ENCODE peak calls at places on chromosomes 11 and 22, in six cellular contexts. One of them, this sample, is unnamed.

GRCh38 chr11:104895619-104896018 is 2.6 kb downstream of the CASP12 start:
- DNase-seq in GM12878: no peak
- DNase-seq in GM12891: no peak
- DNase-seq in HepG2: no peak
- DNase-seq in H1: no peak
- DNase-seq in K562: no peak
- DNase-seq in this sample: no peak

GRCh38 chr22:30249049-30250038 is 2.8 kb upstream of the LIF start:
- DNase-seq in GM12878: no peak
- DNase-seq in GM12891: no peak
- DNase-seq in HepG2: peak; percentile 40
- DNase-seq in H1: no peak
- DNase-seq in K562: peak; percentile 50
- DNase-seq in this sample: no peak

GRCh38 chr11:124837491-124837856 is 27.8 kb upstream of the ROBO3 start:
- DNase-seq in GM12878: peak; percentile 2
- DNase-seq in GM12891: no peak
- DNase-seq in HepG2: peak; percentile 58
- DNase-seq in H1: no peak
- DNase-seq in K562: peak; percentile 64
- DNase-seq in this sample: no peak

GRCh38 chr11:117193130-117194020 is 5.8 kb upstream of the TAGLN start:
- DNase-seq in GM12878: no peak
- DNase-seq in GM12891: no peak
- DNase-seq in HepG2: no peak
- DNase-seq in H1: no peak
- DNase-seq in K562: no peak
- DNase-seq in this sample: no peak

GRCh38 chr11:8442301-8442700 is 151.7 kb downstream of the STK33 start:
- DNase-seq in GM12878: no peak
- DNase-seq in GM12891: no peak
- DNase-seq in HepG2: peak; percentile 7
- DNase-seq in H1: no peak
- DNase-seq in K562: no peak
- DNase-seq in this sample: no peak

GRCh38 chr11:106177311-106177710 is 99.8 kb downstream of the AASDHPPT start:
- DNase-seq in GM12878: no peak
- DNase-seq in GM12891: no peak
- DNase-seq in HepG2: no peak
- DNase-seq in H1: no peak
- DNase-seq in K562: no peak
- DNase-seq in this sample: no peak

GRCh38 chr22:26547837-26548236 is 35.6 kb upstream of the TFIP11 start:
- DNase-seq in GM12878: no peak
- DNase-seq in GM12891: no peak
- DNase-seq in HepG2: no peak
- DNase-seq in H1: no peak
- DNase-seq in K562: no peak
- DNase-seq in this sample: no peak

GRCh38 chr22:48146426-48146825 is 1384.0 kb downstream of the TBC1D22A start:
- DNase-seq in GM12878: no peak
- DNase-seq in GM12891: no peak
- DNase-seq in HepG2: no peak
- DNase-seq in H1: no peak
- DNase-seq in K562: no peak
- DNase-seq in this sample: no peak

GRCh38 chr11:25317221-25317620 is 820.4 kb downstream of the LUZP2 start:
- DNase-seq in GM12878: no peak
- DNase-seq in GM12891: no peak
- DNase-seq in HepG2: no peak
- DNase-seq in H1: no peak
- DNase-seq in K562: no peak
- DNase-seq in this sample: no peak

GRCh38 chr11:72129381-72129780 is 6.1 kb upstream of the FOLR3 start:
- DNase-seq in GM12878: no peak
- DNase-seq in GM12891: no peak
- DNase-seq in HepG2: no peak
- DNase-seq in H1: no peak
- DNase-seq in K562: no peak
- DNase-seq in this sample: no peak

GRCh38 chr11:12529793-12530192 is 144.4 kb upstream of the TEAD1 start:
- DNase-seq in GM12878: no peak
- DNase-seq in GM12891: no peak
- DNase-seq in HepG2: no peak
- DNase-seq in H1: no peak
- DNase-seq in K562: no peak
- DNase-seq in this sample: no peak

DNA sequence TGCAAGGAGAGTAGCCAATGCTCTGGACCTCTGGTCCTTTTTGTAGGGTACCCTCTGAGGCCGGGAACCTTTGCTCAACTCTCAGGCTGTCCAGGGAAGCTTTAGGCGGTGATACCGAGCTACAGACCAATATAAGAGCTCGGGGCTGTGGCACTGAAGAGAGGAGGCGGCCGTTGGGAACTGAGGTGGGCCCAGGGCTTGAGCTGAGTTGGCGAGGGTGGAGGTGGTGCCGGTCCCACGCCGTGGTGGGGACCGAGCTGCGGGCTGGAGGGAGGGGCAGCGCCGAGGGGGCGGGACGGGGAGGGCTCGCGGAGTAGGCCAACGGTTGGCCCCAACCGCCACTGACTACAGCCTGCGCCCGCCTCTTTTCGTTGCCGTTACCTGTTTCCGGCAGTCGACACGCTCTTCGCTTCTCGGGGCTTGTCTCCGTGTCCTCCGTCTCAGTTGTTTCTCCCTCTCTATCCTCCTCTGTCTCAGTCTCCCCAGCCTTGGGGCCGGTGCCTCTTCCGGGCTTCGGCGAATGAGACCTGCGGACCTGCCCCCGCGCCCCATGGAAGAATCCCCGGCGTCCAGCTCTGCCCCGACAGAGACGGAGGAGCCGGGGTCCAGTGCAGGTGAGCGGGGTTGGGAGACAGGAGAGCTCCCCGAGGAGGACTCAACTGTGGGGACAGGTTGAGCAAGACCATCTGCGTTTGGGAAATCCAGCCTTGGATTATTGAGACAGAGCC is at the start of gene NEU3:
- DNase-seq in GM12878: peak; percentile 59
- DNase-seq in GM12891: peak; percentile 77
- DNase-seq in HepG2: peak; percentile 77
- DNase-seq in H1: peak; percentile 63
- DNase-seq in K562: peak; percentile 91
- DNase-seq in this sample: peak; percentile 78
- TF ChIP-seq POLR2A in GM12878: peak; percentile 93
- TF ChIP-seq POLR2A in GM12891: peak; percentile 81
- TF ChIP-seq POLR2A in HepG2: peak; percentile 86
- TF ChIP-seq POLR2A in H1: peak; percentile 83
- TF ChIP-seq POLR2A in K562: peak; percentile 91
- TF ChIP-seq POLR2A in this sample: peak; percentile 91

GRCh38 chr11:109898592-109898991 is 194.6 kb upstream of the ZC3H12C start:
- DNase-seq in GM12878: no peak
- DNase-seq in GM12891: no peak
- DNase-seq in HepG2: no peak
- DNase-seq in H1: no peak
- DNase-seq in K562: no peak
- DNase-seq in this sample: no peak

DNA sequence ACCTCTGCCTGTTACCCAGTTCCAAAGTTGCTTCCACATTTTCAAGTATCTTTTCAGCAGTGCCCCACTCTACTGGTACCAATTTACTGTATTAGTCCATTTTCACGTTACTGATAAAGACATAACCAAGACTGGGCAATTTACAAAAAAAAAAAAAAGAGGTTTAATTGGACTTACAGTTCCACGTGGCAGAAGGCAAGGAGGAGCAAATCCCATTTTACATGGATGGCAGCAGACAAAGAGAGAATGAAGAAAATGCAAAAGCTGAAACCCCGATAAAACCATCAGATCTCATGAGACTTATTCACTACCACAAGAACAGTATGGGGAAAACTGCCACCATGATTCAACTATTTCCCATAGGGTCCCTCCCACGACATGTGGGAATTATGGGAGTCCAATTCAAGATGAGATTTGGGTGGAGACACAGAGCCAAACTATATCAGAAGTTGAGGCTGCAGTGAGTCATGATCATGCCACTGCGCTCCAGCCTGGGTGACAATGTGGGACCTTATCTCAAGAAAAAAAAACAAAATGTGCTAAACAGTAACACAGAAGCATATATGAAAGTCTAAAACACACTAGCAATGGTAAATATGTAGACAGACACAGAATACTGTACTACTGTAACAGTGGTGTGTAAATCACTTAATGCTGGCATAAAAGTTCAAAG is 190.3 kb upstream of the ZC3H12C start:
- DNase-seq in GM12878: no peak
- DNase-seq in GM12891: no peak
- DNase-seq in HepG2: no peak
- DNase-seq in H1: no peak
- DNase-seq in K562: peak; percentile 36
- DNase-seq in this sample: no peak
- TF ChIP-seq TAF1 in GM12878: no peak
- TF ChIP-seq TAF1 in GM12891: no peak
- TF ChIP-seq TAF1 in HepG2: no peak
- TF ChIP-seq TAF1 in H1: no peak
- TF ChIP-seq TAF1 in K562: no peak
- TF ChIP-seq TAF1 in this sample: no peak

DNA sequence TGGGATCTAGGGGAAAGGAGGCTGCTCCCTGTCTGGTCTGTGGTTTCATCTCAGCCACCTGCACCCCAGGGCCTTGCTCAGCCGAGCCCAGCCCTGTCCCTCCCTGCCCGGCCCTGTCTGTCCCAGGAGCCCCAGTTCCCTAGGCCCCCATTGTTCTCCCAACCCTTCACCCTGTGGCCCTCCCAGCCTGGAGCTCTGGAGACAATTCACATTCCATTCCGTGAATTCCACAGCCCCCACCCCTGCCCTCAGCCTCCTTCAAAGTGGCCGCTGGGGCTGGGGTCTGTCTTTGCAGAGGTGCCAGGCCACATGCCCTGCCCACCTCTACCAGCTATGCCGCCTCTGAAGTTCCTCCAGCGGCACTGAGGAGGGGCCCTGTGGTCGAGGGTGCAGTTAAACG is 77.9 kb upstream of the WNT11 start:
- DNase-seq in GM12878: no peak
- DNase-seq in GM12891: no peak
- DNase-seq in HepG2: no peak
- DNase-seq in H1: no peak
- DNase-seq in K562: no peak
- DNase-seq in this sample: no peak
- TF ChIP-seq POLR2A in GM12878: no peak
- TF ChIP-seq POLR2A in GM12891: no peak
- TF ChIP-seq POLR2A in HepG2: no peak
- TF ChIP-seq POLR2A in H1: no peak
- TF ChIP-seq POLR2A in K562: no peak
- TF ChIP-seq POLR2A in this sample: no peak

GRCh38 chr11:123054301-123055065 is 7.5 kb downstream of the HSPA8 start:
- DNase-seq in GM12878: no peak
- DNase-seq in GM12891: peak; percentile 33
- DNase-seq in HepG2: peak; percentile 70
- DNase-seq in H1: no peak
- DNase-seq in K562: peak; percentile 75
- DNase-seq in this sample: no peak
- TF ChIP-seq TAF1 in GM12878: no peak
- TF ChIP-seq TAF1 in GM12891: no peak
- TF ChIP-seq TAF1 in HepG2: no peak
- TF ChIP-seq TAF1 in H1: no peak
- TF ChIP-seq TAF1 in K562: no peak
- TF ChIP-seq TAF1 in this sample: no peak

DNA sequence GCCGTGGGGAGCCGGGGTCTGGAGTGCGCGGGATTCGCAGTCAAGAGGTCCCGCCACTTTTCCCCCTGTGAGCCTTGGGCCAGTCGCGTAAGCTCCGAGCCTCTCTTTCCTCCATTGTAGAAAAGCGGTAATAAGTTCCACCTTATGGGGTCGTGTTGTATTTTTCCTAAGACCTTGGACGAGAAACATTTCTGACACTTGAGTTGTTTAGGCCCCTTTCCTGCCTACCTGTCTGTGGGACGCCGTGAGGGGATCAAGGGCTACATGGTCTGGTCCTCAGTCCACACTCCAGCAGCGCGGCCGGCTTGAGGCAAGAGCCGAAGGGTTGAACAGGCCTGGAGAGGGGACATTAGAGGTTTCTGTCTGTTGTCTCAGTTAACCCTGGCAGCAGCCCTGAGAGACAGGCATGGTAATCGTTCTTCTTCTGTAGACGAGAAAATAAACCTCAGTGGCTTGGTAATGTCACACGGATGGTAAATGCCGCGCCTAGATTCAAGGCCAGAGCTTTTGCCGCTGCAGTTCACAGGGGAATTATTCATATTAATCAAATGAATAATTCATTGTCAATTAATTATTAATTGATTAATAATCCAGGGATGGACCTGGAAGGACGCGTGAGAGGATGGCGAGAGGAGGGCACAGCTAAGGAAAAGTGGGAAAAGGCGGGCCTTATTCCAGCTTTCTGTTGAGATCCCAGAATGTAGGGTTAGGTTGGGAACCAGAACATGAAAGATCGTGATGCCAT is 545 bp downstream of the FEN1 start:
- DNase-seq in GM12878: no peak
- DNase-seq in GM12891: no peak
- DNase-seq in HepG2: peak; percentile 12
- DNase-seq in H1: no peak
- DNase-seq in K562: peak; percentile 43
- DNase-seq in this sample: no peak
- TF ChIP-seq POLR2A in GM12878: no peak
- TF ChIP-seq POLR2A in GM12891: peak; percentile 15
- TF ChIP-seq POLR2A in HepG2: no peak
- TF ChIP-seq POLR2A in H1: no peak
- TF ChIP-seq POLR2A in K562: no peak
- TF ChIP-seq POLR2A in this sample: no peak

GRCh38 chr11:36231300-36231699 is 57.9 kb downstream of the COMMD9 start:
- DNase-seq in GM12878: no peak
- DNase-seq in GM12891: no peak
- DNase-seq in HepG2: no peak
- DNase-seq in H1: no peak
- DNase-seq in K562: no peak
- DNase-seq in this sample: no peak
- TF ChIP-seq TAF1 in GM12878: no peak
- TF ChIP-seq TAF1 in GM12891: no peak
- TF ChIP-seq TAF1 in HepG2: no peak
- TF ChIP-seq TAF1 in H1: no peak
- TF ChIP-seq TAF1 in K562: no peak
- TF ChIP-seq TAF1 in this sample: no peak